ENCODE peak calls at places on chromosomes 1 and 21, in five cellular contexts. F is pancreas, X is M059J, B is heart right ventricle, R is choroid plexus epithelial cell. C is an unnamed sample.

GRCh38 chr1:115507256-115507589 is 134.5 kb upstream of the VANGL1 start:
- DNase-seq in F (no peak), X (peak; percentile 48), B (no peak), R (peak; percentile 74), C (no peak)

GRCh38 chr1:222596696-222597095 is 7.0 kb upstream of the TAF1A start:
- DNase-seq in F (no peak), X (no peak), B (no peak), R (no peak), C (no peak)

GRCh38 chr1:74620242-74620641 is 53.4 kb downstream of the ERICH3 start:
- DNase-seq in F (no peak), X (no peak), B (no peak), R (no peak), C (no peak)

GRCh38 chr1:1044455-1044854 is 24.5 kb downstream of the AGRN start:
- DNase-seq in F (no peak), X (no peak), B (no peak), R (no peak), C (no peak)

GRCh38 chr1:19311503-19311930 is 427 bp downstream of the AKR7A2 start:
- DNase-seq in F (no peak), X (no peak), B (no peak), R (peak; percentile 20), C (no peak)

GRCh38 chr1:118049981-118050380 is 120.4 kb downstream of the WDR3 start:
- DNase-seq in F (no peak), X (no peak), B (no peak), R (no peak), C (no peak)

GRCh38 chr21:42461881-42462877 is 33.8 kb downstream of the RSPH1 start:
- DNase-seq in F (peak; percentile 53), X (no peak), B (no peak), R (no peak), C (no peak)

GRCh38 chr1:8985915-8986813 is 40.1 kb downstream of the SLC2A7 start:
- DNase-seq in F (peak; percentile 70), X (peak; percentile 99), B (peak; percentile 80), R (peak; percentile 87), C (no peak)

GRCh38 chr21:17679002-17679600 is 66.4 kb upstream of the BTG3 start:
- DNase-seq in F (no peak), X (peak; percentile 62), B (no peak), R (peak; percentile 91), C (peak; percentile 69)

GRCh38 chr1:178726545-178726944 is 1.5 kb downstream of the RALGPS2 start:
- DNase-seq in F (no peak), X (no peak), B (no peak), R (no peak), C (no peak)

GRCh38 chr1:40861227-40862003 is 748 bp downstream of the CITED4 start:
- DNase-seq in F (peak; percentile 43), X (no peak), B (peak; percentile 61), R (peak; percentile 63), C (peak; percentile 56)

GRCh38 chr1:205930698-205931330 is 12.4 kb downstream of the SLC26A9 start:
- DNase-seq in F (no peak), X (no peak), B (no peak), R (no peak), C (no peak)

GRCh38 chr1:13694886-13695684 is 4.9 kb upstream of the PRDM2 start:
- DNase-seq in F (no peak), X (no peak), B (no peak), R (no peak), C (no peak)

GRCh38 chr21:30563630-30564029 is 2.5 kb upstream of the KRTAP19-7 start:
- DNase-seq in F (no peak), X (no peak), B (no peak), R (no peak), C (no peak)

GRCh38 chr21:14567557-14568279 is 21.6 kb upstream of the SAMSN1 start:
- DNase-seq in F (no peak), X (no peak), B (no peak), R (peak; percentile 33), C (no peak)

GRCh38 chr21:14900058-14900457 is 164.7 kb downstream of the NRIP1 start:
- DNase-seq in F (no peak), X (peak; percentile 77), B (no peak), R (no peak), C (no peak)

GRCh38 chr1:188154196-188154595 is 1325.4 kb downstream of the PLA2G4A start:
- DNase-seq in F (no peak), X (no peak), B (no peak), R (no peak), C (no peak)

GRCh38 chr1:77392486-77392885 is 110.7 kb downstream of the AK5 start:
- DNase-seq in F (no peak), X (no peak), B (no peak), R (no peak), C (no peak)

GRCh38 chr1:195962051-195962450 is 646.2 kb downstream of the KCNT2 start:
- DNase-seq in F (no peak), X (no peak), B (no peak), R (no peak), C (no peak)

GRCh38 chr21:16322423-16322822 is 592.6 kb downstream of the USP25 start:
- DNase-seq in F (no peak), X (no peak), B (no peak), R (peak; percentile 36), C (no peak)

GRCh38 chr1:199373139-199373538 is 654.4 kb upstream of the NR5A2 start:
- DNase-seq in F (no peak), X (no peak), B (no peak), R (no peak), C (no peak)

GRCh38 chr1:50424045-50424939 is 1.0 kb upstream of the DMRTA2 start:
- DNase-seq in F (no peak), X (peak; percentile 52), B (no peak), R (no peak), C (peak; percentile 77)

GRCh38 chr1:45512641-45513054 is 9.0 kb downstream of the PRDX1 start:
- DNase-seq in F (peak; percentile 47), X (peak; percentile 74), B (no peak), R (peak; percentile 83), C (peak; percentile 58)

GRCh38 chr1:53626576-53626975 is 112.4 kb downstream of the GLIS1 start:
- DNase-seq in F (no peak), X (no peak), B (no peak), R (no peak), C (no peak)

GRCh38 chr1:186960866-186961265 is 132.1 kb downstream of the PLA2G4A start:
- DNase-seq in F (no peak), X (no peak), B (no peak), R (peak; percentile 30), C (no peak)

GRCh38 chr21:18760247-18760646 is 356.7 kb upstream of the TMPRSS15 start:
- DNase-seq in F (no peak), X (peak; percentile 3), B (no peak), R (no peak), C (no peak)

GRCh38 chr1:201468844-201469644 is at the start of gene PHLDA3:
- DNase-seq in F (peak; percentile 61), X (peak; percentile 77), B (peak; percentile 87), R (peak; percentile 95), C (peak; percentile 90)

GRCh38 chr1:214259353-214259982 is 21.5 kb upstream of the SMYD2 start:
- DNase-seq in F (no peak), X (peak; percentile 46), B (no peak), R (no peak), C (no peak)

GRCh38 chr21:21818898-21819297 is 820.7 kb downstream of the NCAM2 start:
- DNase-seq in F (no peak), X (no peak), B (no peak), R (no peak), C (no peak)